ENCODE peak calls at places on chromosomes 1 and 21, in seven cellular contexts. H is K562; J is activated naive CD4-positive, alpha-beta T cell treated with anti-CD3 and anti-CD28 coated beads for 36 hours; Q is endothelial cell; N is cardiac muscle cell; Z is B cell; R is HS-5. X is an unnamed sample.

GRCh38 chr1:52002038-52002917 is 11.8 kb upstream of the RAB3B start:
- DNase-seq in H (peak), J (peak), Q (peak), N (peak), Z (peak), R (peak), X (peak)

GRCh38 chr1:201281573-201281972 is 1.7 kb upstream of the PKP1 start:
- DNase-seq in H (no peak), J (no peak), Q (no peak), N (peak), Z (no peak), R (no peak), X (no peak)

GRCh38 chr1:115170972-115171392 is 81.7 kb upstream of the TSPAN2 start:
- DNase-seq in H (no peak), J (no peak), Q (no peak), N (peak), Z (no peak), R (no peak), X (no peak)

GRCh38 chr1:152904688-152905440 is 3.5 kb upstream of the IVL start:
- DNase-seq in H (no peak), J (no peak), Q (no peak), N (no peak), Z (no peak), R (no peak), X (no peak)

GRCh38 chr1:222073307-222073995 is 331.6 kb upstream of the DUSP10 start:
- DNase-seq in H (no peak), J (no peak), Q (no peak), N (peak), Z (no peak), R (peak), X (no peak)

GRCh38 chr1:35935436-35935835 is 4.5 kb downstream of the AGO3 start:
- DNase-seq in H (no peak), J (no peak), Q (peak), N (peak), Z (no peak), R (no peak), X (no peak)

GRCh38 chr1:6269997-6270401 is 9.1 kb upstream of the GPR153 start:
- DNase-seq in H (no peak), J (no peak), Q (no peak), N (no peak), Z (no peak), R (no peak), X (no peak)

GRCh38 chr1:8116892-8117262 is 90.8 kb upstream of the ERRFI1 start:
- DNase-seq in H (no peak), J (no peak), Q (no peak), N (peak), Z (no peak), R (no peak), X (no peak)

GRCh38 chr1:207069059-207069458 is 16.0 kb downstream of the PFKFB2 start:
- DNase-seq in H (no peak), J (peak), Q (no peak), N (no peak), Z (no peak), R (no peak), X (no peak)

GRCh38 chr1:65395887-65396612 is 24.4 kb upstream of the LEPR start:
- DNase-seq in H (no peak), J (no peak), Q (no peak), N (peak), Z (no peak), R (peak), X (no peak)

GRCh38 chr1:70465911-70466310 is 54.8 kb downstream of the CTH start:
- DNase-seq in H (no peak), J (no peak), Q (no peak), N (no peak), Z (no peak), R (no peak), X (no peak)

GRCh38 chr1:172278478-172278877 is 142.0 kb upstream of the C1orf105 start:
- DNase-seq in H (no peak), J (no peak), Q (no peak), N (peak), Z (no peak), R (no peak), X (no peak)

GRCh38 chr21:35563885-35564451 is 496.4 kb downstream of the SETD4 start:
- DNase-seq in H (no peak), J (no peak), Q (no peak), N (peak), Z (no peak), R (no peak), X (no peak)

GRCh38 chr1:161223805-161224694 is 622 bp upstream of the APOA2 start:
- DNase-seq in H (peak), J (no peak), Q (no peak), N (no peak), Z (no peak), R (no peak), X (no peak)

GRCh38 chr1:29489471-29489870 is 253.1 kb downstream of the PTPRU start:
- DNase-seq in H (no peak), J (no peak), Q (no peak), N (no peak), Z (no peak), R (no peak), X (no peak)

GRCh38 chr21:37245151-37245550 is 22.0 kb downstream of the VPS26C start:
- DNase-seq in H (no peak), J (no peak), Q (no peak), N (no peak), Z (no peak), R (no peak), X (no peak)

GRCh38 chr1:59718989-59719360 is 95.8 kb upstream of the HOOK1 start:
- DNase-seq in H (no peak), J (no peak), Q (no peak), N (no peak), Z (no peak), R (no peak), X (no peak)

GRCh38 chr1:8396083-8396911 is 78.4 kb downstream of the SLC45A1 start:
- DNase-seq in H (no peak), J (no peak), Q (no peak), N (peak), Z (no peak), R (peak), X (no peak)

GRCh38 chr1:40392206-40392605 is 18.7 kb downstream of the SMAP2 start:
- DNase-seq in H (no peak), J (no peak), Q (no peak), N (peak), Z (no peak), R (peak), X (no peak)

GRCh38 chr1:153542956-153543737 is 2.4 kb upstream of the S100A5 start:
- DNase-seq in H (no peak), J (no peak), Q (no peak), N (no peak), Z (no peak), R (no peak), X (no peak)

GRCh38 chr21:41119901-41120300 is 48.1 kb upstream of the BACE2 start:
- DNase-seq in H (no peak), J (no peak), Q (no peak), N (no peak), Z (no peak), R (no peak), X (no peak)

GRCh38 chr1:156601122-156601830 is at the start of gene GPATCH4:
- DNase-seq in H (peak), J (peak), Q (peak), N (peak), Z (peak), R (peak), X (peak)

GRCh38 chr1:147238053-147238902 is 4.2 kb upstream of the CHD1L start:
- DNase-seq in H (no peak), J (no peak), Q (no peak), N (no peak), Z (no peak), R (no peak), X (no peak)

GRCh38 chr1:201085902-201086735 is 26.1 kb downstream of the CACNA1S start:
- DNase-seq in H (peak), J (peak), Q (peak), N (peak), Z (no peak), R (no peak), X (peak)

GRCh38 chr1:211750599-211750998 is 75.2 kb upstream of the NEK2 start:
- DNase-seq in H (no peak), J (no peak), Q (no peak), N (no peak), Z (no peak), R (no peak), X (no peak)

GRCh38 chr1:31215083-31215570 is 24.6 kb downstream of the NKAIN1 start:
- DNase-seq in H (no peak), J (no peak), Q (no peak), N (peak), Z (no peak), R (no peak), X (no peak)

GRCh38 chr21:26964379-26964778 is 2.5 kb downstream of the ADAMTS5 start:
- DNase-seq in H (no peak), J (no peak), Q (no peak), N (peak), Z (no peak), R (no peak), X (no peak)